ENCODE peak calls at places on chromosomes 2 and 18, in six cellular contexts. F is GM12891; Y is KBM-7; Q is effector memory CD8-positive, alpha-beta T cell; J is stimulated activated CD4-positive, alpha-beta T cell treated with anti-CD3 and anti-CD28 coated beads, Interleukin-4, amount 100 ng/mL, for 24 hours; Z is activated CD8-positive, alpha-beta memory T cell treated with anti-CD3 and anti-CD28 coated beads, Interleukin-2, amount 50 U/mL, for 48 hours. T is an unnamed sample.

GRCh38 chr2:194721227-194721626 is 935.8 kb upstream of the SLC39A10 start:
- DNase-seq in F (no peak), Y (no peak), Q (no peak), J (no peak), Z (no peak), T (no peak)

GRCh38 chr2:96685285-96685591 is 42.7 kb downstream of the FER1L5 start:
- DNase-seq in F (no peak), Y (no peak), Q (no peak), J (no peak), Z (no peak), T (no peak)

GRCh38 chr2:133497261-133497893 is 70.9 kb downstream of the NCKAP5 start:
- DNase-seq in F (no peak), Y (no peak), Q (no peak), J (no peak), Z (no peak), T (no peak)

GRCh38 chr18:57891707-57892391 is 88.7 kb upstream of the ATP8B1 start:
- DNase-seq in F (no peak), Y (no peak), Q (no peak), J (no peak), Z (no peak), T (no peak)

GRCh38 chr2:237199577-237199976 is 113.9 kb downstream of the COPS8 start:
- DNase-seq in F (no peak), Y (no peak), Q (no peak), J (no peak), Z (peak), T (no peak)

GRCh38 chr2:61410185-61410584 is 60.7 kb downstream of the USP34 start:
- DNase-seq in F (no peak), Y (no peak), Q (no peak), J (no peak), Z (no peak), T (no peak)

GRCh38 chr2:230935132-230935435 is 10.0 kb upstream of the GPR55 start:
- DNase-seq in F (no peak), Y (no peak), Q (no peak), J (no peak), Z (peak), T (no peak)

GRCh38 chr2:119486886-119487285 is 37.4 kb downstream of the SCTR start:
- DNase-seq in F (no peak), Y (no peak), Q (no peak), J (no peak), Z (no peak), T (no peak)

GRCh38 chr18:48743046-48743445 is 204.2 kb downstream of the CTIF start:
- DNase-seq in F (no peak), Y (no peak), Q (no peak), J (no peak), Z (no peak), T (no peak)

GRCh38 chr2:33412920-33413319 is 63.5 kb upstream of the RASGRP3 start:
- DNase-seq in F (no peak), Y (peak), Q (no peak), J (no peak), Z (no peak), T (no peak)

GRCh38 chr2:147663153-147663961 is 181.5 kb upstream of the ACVR2A start:
- DNase-seq in F (no peak), Y (no peak), Q (no peak), J (peak), Z (no peak), T (no peak)

GRCh38 chr2:231369580-231370428 is 25.7 kb upstream of the B3GNT7 start:
- DNase-seq in F (no peak), Y (no peak), Q (no peak), J (no peak), Z (no peak), T (no peak)

T was measured in left lobe of liver.